ENCODE peak calls at places on chromosomes 16 and 17, in nine cellular contexts. Z, F, W, X, U, H, V, S and T are unnamed samples.

GRCh38 chr16:68079616-68080344 is 5.4 kb upstream of the NFATC3 start:
- DNase-seq in W (no peak), U (peak), H (peak), S (peak), Z (peak), V (peak), X (no peak), F (peak), T (peak)

GRCh38 chr16:17544785-17545184 is 74.0 kb upstream of the XYLT1 start:
- DNase-seq in S (no peak), U (no peak), X (no peak), F (no peak), W (no peak), V (peak), Z (no peak), H (no peak), T (no peak)

GRCh38 chr17:43740541-43740940 is 18.1 kb downstream of the SOST start:
- DNase-seq in F (no peak), H (no peak), U (no peak), V (no peak), Z (no peak), S (no peak), X (no peak), W (no peak), T (no peak)

GRCh38 chr17:79077587-79077986 is 3.0 kb downstream of the ENGASE start:
- DNase-seq in U (no peak), W (no peak), Z (no peak), X (no peak), V (no peak), F (no peak), S (no peak), H (peak), T (peak)

GRCh38 chr17:29018788-29019474 is 13.1 kb upstream of the SEZ6 start:
- DNase-seq in U (no peak), F (no peak), W (no peak), V (no peak), S (no peak), Z (no peak), X (no peak), H (no peak), T (no peak)

GRCh38 chr17:48671697-48672171 is 45.6 kb upstream of the HOXB9 start:
- DNase-seq in X (peak), S (peak), H (peak), Z (peak), V (peak), F (peak), U (peak), W (peak), T (peak)

GRCh38 chr17:8059131-8059530 is 20.3 kb downstream of the ALOX15B start:
- DNase-seq in Z (no peak), X (no peak), H (no peak), V (no peak), F (no peak), S (no peak), U (no peak), W (no peak), T (no peak)

GRCh38 chr16:50709061-50709695 is 15.8 kb downstream of the NOD2 start:
- DNase-seq in W (no peak), V (no peak), S (no peak), F (no peak), U (no peak), X (no peak), Z (no peak), H (no peak), T (peak)

DNA sequence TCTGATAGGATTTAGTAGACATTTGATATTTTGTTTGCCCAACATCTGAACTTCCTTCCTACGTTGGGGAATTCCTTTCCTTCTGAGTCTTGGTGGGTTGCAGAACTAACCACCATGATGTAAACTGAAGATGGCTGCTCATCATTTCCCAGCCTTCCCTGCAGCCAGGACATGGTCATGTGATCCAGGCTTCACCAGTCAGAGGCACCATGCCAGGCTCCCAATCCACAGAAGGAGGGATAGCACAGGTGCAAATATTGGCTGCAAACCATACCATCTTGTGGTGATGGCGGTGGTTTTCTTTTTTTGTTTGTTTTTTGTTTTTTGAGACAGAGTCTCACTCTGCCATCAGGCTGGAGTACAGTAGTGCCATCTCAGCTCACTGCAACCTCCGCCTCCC is 57.4 kb downstream of the EMP2 start:
- DNase-seq in W (no peak), X (no peak), H (no peak), S (no peak), U (no peak), V (no peak), Z (no peak), F (no peak), T (no peak)
- TF ChIP-seq CTCF in W (no peak), X (no peak), H (no peak), S (no peak), U (no peak), V (no peak), Z (no peak), F (no peak), T (no peak)

DNA sequence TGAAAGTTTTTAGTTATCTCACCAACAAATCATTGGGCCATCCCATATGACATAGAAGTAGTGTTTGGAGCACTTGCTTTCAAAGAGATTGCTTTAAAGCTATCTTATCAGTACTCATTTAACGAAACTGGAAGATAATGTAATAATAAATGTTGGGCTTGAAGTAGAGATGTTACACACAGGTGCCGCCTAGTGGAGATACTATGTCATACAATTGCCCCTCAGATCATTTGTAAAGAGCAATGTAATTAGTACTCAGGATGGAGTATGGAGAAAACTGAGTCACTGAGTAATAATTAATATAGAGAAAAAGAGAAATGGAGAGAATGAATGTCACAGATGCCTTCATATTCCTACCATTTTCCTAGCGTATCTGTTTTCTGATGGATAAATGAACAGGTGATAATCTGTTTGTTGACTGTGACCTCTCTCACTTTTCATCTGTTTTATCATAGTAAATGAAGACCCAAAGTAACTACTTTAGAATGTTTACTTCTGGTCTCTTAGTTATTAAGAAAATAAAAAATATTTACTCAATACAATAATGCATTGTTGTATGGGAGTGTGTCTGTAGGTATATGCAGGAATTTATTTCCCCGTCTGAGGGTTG is 80.4 kb downstream of the EFCAB5 start:
- DNase-seq in X (peak), W (no peak), S (no peak), F (no peak), Z (no peak), H (no peak), U (no peak), V (peak), T (peak)
- TF ChIP-seq CTCF in X (peak), W (peak), S (peak), F (no peak), Z (peak), H (peak), U (peak), V (peak), T (peak)

GRCh38 chr16:1763521-1764511 is 7.5 kb downstream of the NME3 start:
- DNase-seq in X (no peak), F (no peak), Z (no peak), V (no peak), U (no peak), H (no peak), S (no peak), W (no peak), T (no peak)
- TF ChIP-seq CTCF in X (peak), F (no peak), Z (no peak), V (no peak), U (no peak), H (no peak), S (no peak), W (peak), T (no peak)

GRCh38 chr17:1716912-1717695 is 6.9 kb upstream of the TLCD2 start:
- DNase-seq in U (peak), Z (peak), H (peak), X (peak), W (peak), V (peak), S (peak), F (peak), T (peak)

GRCh38 chr17:1714980-1715802 is 5.0 kb upstream of the TLCD2 start:
- DNase-seq in H (peak), Z (no peak), F (peak), V (peak), X (peak), U (peak), S (peak), W (peak), T (no peak)

GRCh38 chr17:1715803-1716075 is 5.6 kb upstream of the TLCD2 start:
- DNase-seq in U (no peak), Z (no peak), F (no peak), S (no peak), W (no peak), V (no peak), H (no peak), X (no peak), T (peak)

GRCh38 chr17:1714488-1714979 is 4.4 kb upstream of the TLCD2 start:
- DNase-seq in Z (no peak), W (peak), S (peak), V (no peak), X (peak), H (peak), U (peak), F (peak), T (no peak)

GRCh38 chr17:1716076-1716911 is 6.1 kb upstream of the TLCD2 start:
- DNase-seq in Z (peak), X (peak), S (peak), W (peak), U (peak), H (peak), V (peak), F (peak), T (peak)
- TF ChIP-seq CTCF in Z (no peak), X (peak), S (peak), W (no peak), U (peak), H (no peak), V (no peak), F (no peak), T (no peak)